ENCODE peak calls at places on chromosomes 2 and 18, in five cellular contexts. C is ovary, T is cardiac fibroblast, X is uterus, P is transverse colon. W is an unnamed sample.

GRCh38 chr2:42844901-42845685 is 52.7 kb upstream of the HAAO start:
- DNase-seq in P (peak), C (peak), T (no peak), X (peak), W (no peak)

GRCh38 chr18:62566199-62566598 is 43.4 kb downstream of the ZCCHC2 start:
- DNase-seq in P (peak), X (no peak), T (peak), C (no peak), W (peak)

GRCh38 chr2:24831216-24831615 is 38.0 kb downstream of the CENPO start:
- DNase-seq in C (peak), P (peak), X (no peak), T (no peak), W (no peak)

GRCh38 chr2:147696426-147696825 is 148.4 kb upstream of the ACVR2A start:
- DNase-seq in X (no peak), T (no peak), P (no peak), C (no peak), W (no peak)

GRCh38 chr2:143815082-143815481 is 685.9 kb downstream of the ARHGAP15 start:
- DNase-seq in C (no peak), T (no peak), X (no peak), P (no peak), W (no peak)

GRCh38 chr2:20156051-20156730 is 68.7 kb downstream of the SDC1 start:
- DNase-seq in P (no peak), X (no peak), C (no peak), T (no peak), W (no peak)

GRCh38 chr2:88265352-88265960 is 95.3 kb downstream of the THNSL2 start:
- DNase-seq in P (no peak), C (no peak), X (no peak), T (peak), W (no peak)

GRCh38 chr2:24304621-24305020 is 55.7 kb downstream of the ITSN2 start:
- DNase-seq in P (no peak), T (peak), X (no peak), C (no peak), W (no peak)

GRCh38 chr18:43800584-43800983 is 523.3 kb upstream of the SYT4 start:
- DNase-seq in T (no peak), X (no peak), P (no peak), C (no peak), W (no peak)

GRCh38 chr2:118845843-118846666 is 1.4 kb downstream of the EN1 start:
- DNase-seq in C (no peak), P (no peak), T (no peak), X (no peak), W (no peak)

GRCh38 chr18:79554945-79555645 is 124.5 kb upstream of the CTDP1 start:
- DNase-seq in C (peak), T (no peak), X (peak), P (no peak), W (no peak)

GRCh38 chr2:201644001-201644400 is 698 bp upstream of the TMEM237 start:
- DNase-seq in X (peak), C (peak), T (peak), P (no peak), W (peak)

GRCh38 chr2:219106251-219106650 is 45.5 kb upstream of the IHH start:
- DNase-seq in T (no peak), P (no peak), C (no peak), X (no peak), W (no peak)

GRCh38 chr2:41930807-41931566 is 116.8 kb upstream of the PKDCC start:
- DNase-seq in C (no peak), T (no peak), X (peak), P (no peak), W (no peak)

GRCh38 chr2:183224933-183225332 is 100.7 kb downstream of the NUP35 start:
- DNase-seq in X (no peak), P (no peak), T (peak), C (no peak), W (no peak)

GRCh38 chr18:12373032-12373770 is 3.8 kb downstream of the AFG3L2 start:
- DNase-seq in C (no peak), X (no peak), T (no peak), P (peak), W (no peak)

GRCh38 chr2:76895469-76895868 is 626.7 kb downstream of the LRRTM4 start:
- DNase-seq in P (no peak), T (peak), C (no peak), X (no peak), W (no peak)

GRCh38 chr2:102657770-102658169 is 38.4 kb downstream of the SLC9A2 start:
- DNase-seq in P (no peak), T (no peak), C (no peak), X (no peak), W (no peak)

GRCh38 chr2:38093503-38093902 is 17.6 kb upstream of the CYP1B1 start:
- DNase-seq in P (no peak), C (no peak), X (no peak), T (no peak), W (no peak)

GRCh38 chr2:147091448-147091847 is 753.4 kb upstream of the ACVR2A start:
- DNase-seq in C (no peak), X (no peak), P (no peak), T (no peak), W (no peak)

GRCh38 chr2:203951366-203951902 is 14.9 kb downstream of the ICOS start:
- DNase-seq in C (no peak), P (no peak), T (no peak), X (no peak), W (no peak)
- TF ChIP-seq CTCF in C (no peak), P (no peak), T (no peak), X (no peak), W (no peak)

GRCh38 chr18:74084184-74084583 is 63.5 kb downstream of the FBXO15 start:
- DNase-seq in P (no peak), C (no peak), T (no peak), X (no peak), W (no peak)

GRCh38 chr18:74081966-74082365 is 65.7 kb downstream of the FBXO15 start:
- DNase-seq in X (no peak), T (no peak), P (no peak), C (no peak), W (no peak)

GRCh38 chr18:74078257-74078656 is 69.4 kb downstream of the FBXO15 start:
- DNase-seq in P (no peak), C (no peak), X (no peak), T (no peak), W (no peak)

GRCh38 chr18:74083071-74083954 is 64.3 kb downstream of the FBXO15 start:
- DNase-seq in X (no peak), P (no peak), T (no peak), C (no peak), W (no peak)

GRCh38 chr18:74082476-74083070 is 65.1 kb downstream of the FBXO15 start:
- DNase-seq in T (peak), X (no peak), P (peak), C (no peak), W (no peak)
- TF ChIP-seq CTCF in T (peak), X (peak), P (peak), C (no peak), W (no peak)

DNA sequence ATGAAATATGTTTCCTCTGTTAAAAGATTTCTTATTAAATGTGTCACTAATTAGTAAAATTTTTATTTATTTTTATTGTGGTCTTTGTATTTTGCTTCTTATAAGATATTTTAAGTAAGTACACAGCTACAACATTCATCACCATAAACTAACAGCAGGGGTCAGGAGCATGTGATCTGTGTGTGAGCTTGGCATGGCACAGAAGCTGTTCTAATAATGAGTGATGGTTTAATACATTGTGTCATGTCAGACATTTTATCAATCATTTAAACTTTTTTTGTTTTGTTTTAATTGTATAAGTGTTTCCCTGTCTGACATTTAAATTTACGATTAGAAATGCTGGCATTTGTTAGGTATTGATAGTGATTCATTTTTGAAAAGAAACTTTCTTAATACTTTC is 585.4 kb downstream of the DSC3 start:
- DNase-seq in X (no peak), C (no peak), T (no peak), P (no peak), W (no peak)
- TF ChIP-seq CTCF in X (no peak), C (no peak), T (no peak), P (no peak), W (no peak)

DNA sequence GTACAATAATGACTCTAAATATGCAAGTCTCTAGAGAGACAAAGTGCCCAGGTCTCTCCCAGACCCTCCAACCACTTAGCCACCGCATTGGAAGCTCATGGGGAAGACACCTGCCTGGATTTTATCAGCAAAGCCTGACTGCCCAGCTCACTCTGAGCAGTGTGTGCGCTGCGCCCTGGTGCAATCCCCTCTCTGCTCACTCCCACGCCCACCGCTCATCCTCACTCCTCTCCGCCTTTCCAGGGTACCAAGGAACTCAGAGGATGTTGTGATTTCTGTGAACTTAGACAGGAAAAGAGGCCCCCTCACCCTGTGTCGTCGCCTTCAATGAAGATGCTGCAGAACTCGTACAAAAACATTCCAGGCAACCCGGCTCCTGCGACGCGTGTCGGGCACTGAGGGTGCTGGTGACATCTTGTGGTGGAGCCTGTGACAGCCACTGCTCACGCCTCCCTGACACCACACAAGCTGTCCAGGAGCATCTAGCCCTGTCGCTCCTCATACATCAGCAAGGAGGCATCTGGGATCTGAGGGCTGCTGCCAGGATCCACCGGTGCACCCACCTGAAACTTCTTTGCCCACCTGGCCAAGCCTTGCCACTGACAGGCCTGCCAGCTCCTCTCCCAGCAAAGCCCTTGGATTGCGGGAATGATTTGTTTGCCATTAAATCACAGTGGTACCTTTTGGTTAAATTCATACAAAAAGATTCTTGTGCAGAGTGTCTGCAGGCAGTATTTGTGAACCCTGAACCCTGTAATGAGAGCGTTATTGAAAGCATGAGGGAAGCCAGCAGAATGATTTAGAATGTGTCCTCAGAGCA is 220.4 kb downstream of the ZNF516 start:
- DNase-seq in P (no peak), C (no peak), T (no peak), X (no peak), W (no peak)
- TF ChIP-seq CTCF in P (no peak), C (no peak), T (no peak), X (no peak), W (no peak)

W was measured in gastrocnemius medialis.